ENCODE peak calls at places on chromosomes 3 and 15, in eight cellular contexts. M is natural killer cell; I is lower lobe of right lung; G is Panc1; W is epithelial cell of esophagus; U is H9; P is B cell; Z is activated CD8-positive, alpha-beta T cell treated with anti-CD3 and anti-CD28 coated beads for 36 hours. J is an unnamed sample.
A peak's percentile ranks its signal among the peaks of the same experiment; 100 is the strongest.

GRCh38 chr15:88586401-88587162 is 34.6 kb upstream of the AEN start:
- DNase-seq in G (no peak), M (no peak), Z (no peak), I (no peak), P (no peak), W (peak; percentile 74), U (no peak), J (no peak)

GRCh38 chr3:72150634-72151412 is 365.9 kb upstream of the PROK2 start:
- DNase-seq in P (no peak), Z (no peak), M (no peak), G (no peak), I (no peak), W (no peak), U (no peak), J (no peak)

GRCh38 chr15:50190166-50190570 is 8.2 kb downstream of the SLC27A2 start:
- DNase-seq in U (no peak), G (no peak), I (no peak), W (no peak), M (no peak), P (no peak), Z (no peak), J (no peak)

GRCh38 chr3:12632523-12632922 is 31.4 kb downstream of the RAF1 start:
- DNase-seq in Z (no peak), P (no peak), M (no peak), U (no peak), I (no peak), W (no peak), G (no peak), J (no peak)

GRCh38 chr15:80500021-80500420 is 95.8 kb downstream of the ARNT2 start:
- DNase-seq in G (no peak), P (no peak), U (peak; percentile 5), Z (no peak), I (no peak), W (no peak), M (no peak), J (no peak)

GRCh38 chr3:118932822-118933558 is 101.7 kb downstream of the IGSF11 start:
- DNase-seq in M (no peak), Z (no peak), G (no peak), I (peak; percentile 51), W (no peak), U (no peak), P (no peak), J (no peak)

GRCh38 chr3:14374444-14374883 is 27.9 kb upstream of the SLC6A6 start:
- DNase-seq in P (no peak), Z (no peak), G (no peak), U (no peak), M (no peak), W (peak; percentile 56), I (peak; percentile 57), J (no peak)

GRCh38 chr15:28977377-28978010 is 91.7 kb downstream of the APBA2 start:
- DNase-seq in Z (no peak), U (no peak), M (no peak), W (peak; percentile 95), I (no peak), G (peak; percentile 79), P (no peak), J (no peak)

GRCh38 chr15:92906563-92907081 is 6.5 kb downstream of the CHD2 start:
- DNase-seq in I (no peak), P (peak; percentile 61), W (peak; percentile 96), Z (peak; percentile 73), M (no peak), U (no peak), G (no peak), J (no peak)

GRCh38 chr3:5505997-5506396 is 318.5 kb downstream of the EDEM1 start:
- DNase-seq in P (no peak), I (no peak), W (no peak), U (no peak), Z (no peak), G (no peak), M (no peak), J (no peak)

GRCh38 chr3:38588276-38588971 is 61.1 kb downstream of the SCN5A start:
- DNase-seq in W (no peak), I (peak; percentile 32), M (peak; percentile 9), P (peak; percentile 23), G (no peak), U (peak; percentile 15), Z (no peak), J (peak; percentile 63)

GRCh38 chr15:88098317-88098716 is 158.2 kb downstream of the NTRK3 start:
- DNase-seq in M (no peak), I (no peak), P (no peak), U (no peak), W (no peak), G (no peak), Z (no peak), J (no peak)

GRCh38 chr15:98039596-98039995 is 79.1 kb downstream of the ARRDC4 start:
- DNase-seq in Z (no peak), P (no peak), W (no peak), U (no peak), G (no peak), M (no peak), I (no peak), J (no peak)

GRCh38 chr15:95485367-95485766 is 845.1 kb upstream of the NR2F2 start:
- DNase-seq in U (no peak), M (no peak), P (no peak), G (no peak), Z (no peak), W (no peak), I (no peak), J (no peak)

GRCh38 chr3:134231131-134231530 is 19.5 kb downstream of the RYK start:
- DNase-seq in Z (no peak), M (no peak), P (no peak), I (no peak), W (no peak), U (no peak), G (no peak), J (no peak)

GRCh38 chr3:165885558-165886270 is 48.5 kb upstream of the BCHE start:
- DNase-seq in G (no peak), M (no peak), Z (no peak), W (no peak), I (no peak), U (no peak), P (no peak), J (no peak)

GRCh38 chr3:66483006-66483928 is 17.6 kb downstream of the LRIG1 start:
- DNase-seq in W (no peak), I (no peak), U (no peak), Z (no peak), G (no peak), M (no peak), P (no peak), J (no peak)

GRCh38 chr3:164007764-164008163 is 1070.5 kb downstream of the SI start:
- DNase-seq in P (no peak), Z (no peak), M (no peak), I (no peak), U (no peak), G (no peak), W (no peak), J (no peak)

GRCh38 chr3:160038862-160039562 is 50.4 kb downstream of the IL12A start:
- DNase-seq in W (peak; percentile 26), U (peak; percentile 54), I (peak; percentile 67), M (no peak), G (no peak), P (no peak), Z (peak; percentile 38), J (no peak)

GRCh38 chr15:40421246-40422157 is 15.9 kb downstream of the IVD start:
- DNase-seq in P (peak; percentile 78), G (peak; percentile 45), U (peak; percentile 84), Z (peak; percentile 86), M (peak; percentile 73), I (peak; percentile 89), W (peak; percentile 74), J (no peak)

GRCh38 chr3:155658669-155659068 is 86.2 kb downstream of the PLCH1 start:
- DNase-seq in P (no peak), U (no peak), M (no peak), W (no peak), I (no peak), Z (no peak), G (no peak), J (no peak)

DNA sequence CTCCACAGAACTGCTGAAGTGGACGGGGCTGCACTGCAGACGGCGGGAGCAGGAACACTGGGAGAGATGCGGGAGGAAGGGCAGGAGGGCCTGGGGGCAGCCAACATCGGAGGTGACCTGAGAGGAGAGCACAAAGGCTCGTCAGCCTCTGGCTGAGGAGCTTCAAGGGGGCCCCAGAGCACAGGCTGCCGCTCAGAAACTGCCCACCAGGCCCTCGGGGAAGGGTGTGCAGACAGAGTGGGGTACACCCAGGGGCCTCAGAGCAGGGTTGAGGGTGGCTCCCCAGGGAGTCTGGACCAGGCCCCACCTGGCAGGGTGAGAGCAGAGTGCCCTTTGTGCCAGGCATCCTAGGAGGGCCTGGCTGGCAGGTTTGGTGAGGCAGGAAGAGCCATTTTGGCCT is 14.7 kb upstream of the RHO start:
- DNase-seq in Z (no peak), I (no peak), G (no peak), U (no peak), P (no peak), M (no peak), W (no peak), J (peak; percentile 67)
- TF ChIP-seq CTCF in Z (no peak), I (no peak), G (no peak), U (no peak), P (no peak), M (no peak), W (no peak), J (no peak)

DNA sequence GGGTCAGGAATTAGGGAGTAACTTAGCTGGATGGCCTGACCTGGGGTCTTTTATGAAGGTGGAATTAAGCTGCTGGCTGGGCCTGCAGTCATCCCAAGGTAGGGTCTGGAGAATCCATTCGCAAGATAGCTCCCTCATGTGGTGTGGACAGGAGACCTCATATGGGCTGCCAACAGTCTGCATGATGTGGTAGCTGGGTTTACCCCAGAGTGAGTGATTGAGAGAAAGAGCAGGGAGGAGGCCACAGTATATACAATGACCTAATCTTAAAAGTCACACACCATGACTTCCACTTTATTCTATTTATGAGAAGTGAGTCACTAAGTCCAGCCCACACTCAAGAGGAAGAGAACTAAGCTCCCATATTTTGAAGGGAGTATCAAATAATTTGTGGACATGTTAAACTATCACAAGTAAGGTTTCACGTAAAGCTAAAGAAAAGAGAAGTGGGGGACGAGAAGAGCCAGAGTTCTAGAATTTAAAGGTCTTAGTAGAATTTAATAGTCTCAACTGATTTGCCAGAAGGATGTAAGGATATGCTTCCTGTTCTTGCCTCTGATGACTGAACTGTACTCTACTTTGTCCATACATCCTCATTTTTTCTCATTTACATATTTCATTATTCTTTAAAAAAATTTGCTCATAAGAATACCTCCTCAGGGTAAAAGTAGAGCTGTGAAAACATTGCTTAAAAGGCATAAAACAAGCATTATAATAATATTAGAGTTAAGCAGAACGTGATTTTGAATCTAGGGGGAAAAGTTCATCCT is 184.4 kb downstream of the PEX5L start:
- DNase-seq in G (no peak), M (no peak), W (peak; percentile 48), Z (no peak), U (peak; percentile 46), P (no peak), I (no peak), J (no peak)
- TF ChIP-seq CTCF in G (peak; percentile 22), M (no peak), W (peak; percentile 16), Z (no peak), U (peak; percentile 58), P (no peak), I (no peak), J (peak; percentile 28)

GRCh38 chr3:146638718-146639117 is 33.6 kb upstream of the PLSCR5 start:
- DNase-seq in U (no peak), G (no peak), Z (no peak), I (no peak), W (no peak), P (no peak), M (no peak), J (no peak)
- TF ChIP-seq CTCF in U (peak; percentile 68), G (no peak), Z (peak; percentile 40), I (peak; percentile 31), W (no peak), P (peak; percentile 60), M (peak; percentile 25), J (peak; percentile 87)

GRCh38 chr3:171157286-171157685 is 130.8 kb upstream of the SLC2A2 start:
- DNase-seq in G (no peak), W (no peak), U (peak; percentile 51), Z (no peak), P (no peak), M (no peak), I (no peak), J (no peak)
- TF ChIP-seq CTCF in G (no peak), W (no peak), U (peak; percentile 17), Z (no peak), P (no peak), M (no peak), I (no peak), J (no peak)

J was measured in chondrocyte.